ENCODE peak calls at places on chromosomes 2 and 18, in seven cellular contexts. P is colonic mucosa, H is brain microvascular endothelial cell, R is tibial artery, I is cardiac muscle cell, L is mammary epithelial cell, J is fibroblast of lung. V is an unnamed sample. For H3K27me3 and H3K36me3, the result is how much of the 10 kb centered on the place peaks cover.

GRCh38 chr2:39780825-39781600 is 2.0 kb upstream of the THUMPD2 start:
- DNase-seq in L (no peak), R (no peak), I (no peak), P (no peak), J (peak), H (no peak), V (no peak)

GRCh38 chr2:177754476-177754873 is 318.1 kb downstream of the PDE11A start:
- DNase-seq in R (no peak), H (no peak), P (no peak), I (peak), L (no peak), J (no peak), V (no peak)

GRCh38 chr2:118224144-118224887 is 136.0 kb downstream of the INSIG2 start:
- DNase-seq in R (no peak), H (no peak), P (peak), L (no peak), I (peak), J (peak), V (no peak)

GRCh38 chr18:57234346-57234745 is 87.5 kb downstream of the BOD1L2 start:
- DNase-seq in P (no peak), L (no peak), R (no peak), I (no peak), J (no peak), H (no peak), V (no peak)

GRCh38 chr2:192377174-192377573 is 182.4 kb upstream of the TMEFF2 start:
- DNase-seq in I (no peak), R (no peak), H (no peak), J (no peak), L (no peak), P (no peak), V (no peak)

GRCh38 chr2:74181739-74182138 is 3.1 kb upstream of the MOB1A start:
- DNase-seq in L (no peak), J (no peak), R (no peak), I (no peak), H (no peak), P (no peak), V (no peak)

GRCh38 chr2:177551989-177552413 is 159.4 kb downstream of the AGPS start:
- DNase-seq in I (peak), L (no peak), J (peak), P (peak), H (no peak), R (peak), V (no peak)

GRCh38 chr2:107392241-107392704 is 434.4 kb upstream of the RGPD4 start:
- DNase-seq in R (no peak), L (no peak), J (no peak), H (no peak), I (no peak), P (no peak), V (no peak)

GRCh38 chr2:176415946-176416499 is 146.8 kb downstream of the MTX2 start:
- DNase-seq in H (no peak), I (no peak), L (no peak), J (no peak), P (no peak), R (no peak), V (no peak)

GRCh38 chr18:75247601-75248421 is 37.2 kb downstream of the TSHZ1 start:
- DNase-seq in L (peak), P (no peak), I (no peak), J (peak), R (no peak), H (peak), V (peak)

GRCh38 chr2:112661656-112662305 is 16.0 kb downstream of the SLC20A1 start:
- DNase-seq in L (no peak), J (no peak), P (no peak), H (no peak), R (no peak), I (no peak), V (peak)

GRCh38 chr18:60649107-60649506 is 276.5 kb upstream of the MC4R start:
- DNase-seq in P (no peak), L (no peak), H (no peak), R (no peak), J (no peak), I (no peak), V (no peak)

GRCh38 chr2:108193251-108193650 is 46.5 kb upstream of the SULT1C3 start:
- DNase-seq in I (no peak), J (peak), L (no peak), R (no peak), P (no peak), H (no peak), V (peak)

GRCh38 chr2:75064691-75065396 is 106.4 kb downstream of the POLE4 start:
- DNase-seq in R (no peak), H (peak), L (peak), I (peak), P (peak), J (peak), V (peak)

GRCh38 chr2:109365131-109365530 is 236.1 kb downstream of the SH3RF3 start:
- DNase-seq in R (no peak), P (peak), I (no peak), J (no peak), L (no peak), H (no peak), V (no peak)

GRCh38 chr18:51643483-51643882 is 446.0 kb upstream of the MEX3C start:
- DNase-seq in P (no peak), I (no peak), L (no peak), J (no peak), H (no peak), R (no peak), V (no peak)

DNA sequence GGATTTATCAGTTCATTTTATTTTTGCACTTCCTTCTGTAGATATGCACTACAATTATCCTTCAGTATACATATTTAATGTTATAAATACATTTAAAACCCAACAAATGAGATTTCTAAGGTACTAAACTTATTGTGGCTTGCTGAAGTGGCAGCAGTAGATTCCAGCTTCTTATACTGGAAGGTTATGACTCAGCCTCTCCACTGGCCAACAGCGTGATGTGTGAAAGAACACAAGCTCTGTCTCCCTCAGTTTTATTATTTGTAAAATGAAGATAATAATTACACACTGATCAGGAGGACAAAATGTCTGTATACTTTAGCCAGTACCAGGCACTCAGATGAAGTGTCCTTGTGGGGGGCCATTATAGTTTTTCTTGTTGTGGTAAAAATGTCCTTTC is 1147.1 kb downstream of the CNTNAP5 start:
- DNase-seq in R (no peak), L (no peak), J (peak), H (no peak), P (no peak), I (no peak), V (peak)
- H3K27me3 ChIP-seq in R (under half), L (under half), J (under half), H (under half), P (under half), I (under half), V (under half)

DNA sequence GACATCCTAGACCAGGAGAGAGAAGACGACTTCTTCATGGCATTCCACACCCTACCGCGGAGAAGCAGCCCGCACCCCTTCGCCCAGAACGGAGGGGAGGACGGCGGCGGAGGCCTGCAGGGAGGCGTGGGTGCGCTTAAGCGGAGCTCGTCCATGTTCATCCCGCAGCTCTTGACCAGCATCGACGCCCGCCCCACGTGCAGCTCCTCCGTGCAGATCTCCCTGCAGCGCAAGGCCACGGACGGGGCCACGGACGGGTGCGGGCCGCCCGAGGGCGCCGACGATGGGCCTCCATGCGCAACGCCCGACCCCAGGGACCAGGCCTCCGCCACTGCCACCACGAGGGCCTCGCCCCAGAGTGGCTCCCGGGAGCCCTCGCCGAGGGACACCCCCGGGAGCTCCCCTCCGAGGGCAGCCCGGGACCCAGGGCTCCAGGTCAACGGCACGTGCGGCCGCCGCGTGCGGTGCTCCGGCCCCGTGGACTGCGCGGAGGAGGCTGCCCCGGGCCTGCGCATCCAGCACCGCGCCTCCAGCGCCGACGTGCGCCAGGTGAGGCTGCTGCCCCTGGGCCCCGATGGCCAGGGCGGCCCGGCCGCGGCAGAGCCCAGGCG is 211.8 kb downstream of the NEDD4L start:
- DNase-seq in R (no peak), P (no peak), H (no peak), L (no peak), I (no peak), J (no peak), V (no peak)
- H3K4me3 ChIP-seq in R (no peak), P (no peak), H (no peak), L (no peak), I (no peak), J (no peak), V (no peak)

GRCh38 chr2:63012541-63012940 is 38.1 kb upstream of the OTX1 start:
- DNase-seq in J (peak), P (no peak), L (no peak), H (no peak), I (no peak), R (no peak), V (no peak)

GRCh38 chr2:63009490-63009889 is 41.1 kb upstream of the OTX1 start:
- DNase-seq in I (no peak), R (no peak), L (no peak), P (no peak), J (no peak), H (no peak), V (no peak)

GRCh38 chr2:63015389-63015788 is 35.2 kb upstream of the OTX1 start:
- DNase-seq in J (no peak), L (no peak), I (no peak), H (no peak), R (no peak), P (no peak), V (no peak)

GRCh38 chr2:63008838-63009237 is 41.8 kb upstream of the OTX1 start:
- DNase-seq in P (no peak), L (no peak), J (no peak), H (no peak), R (no peak), I (no peak), V (no peak)

DNA sequence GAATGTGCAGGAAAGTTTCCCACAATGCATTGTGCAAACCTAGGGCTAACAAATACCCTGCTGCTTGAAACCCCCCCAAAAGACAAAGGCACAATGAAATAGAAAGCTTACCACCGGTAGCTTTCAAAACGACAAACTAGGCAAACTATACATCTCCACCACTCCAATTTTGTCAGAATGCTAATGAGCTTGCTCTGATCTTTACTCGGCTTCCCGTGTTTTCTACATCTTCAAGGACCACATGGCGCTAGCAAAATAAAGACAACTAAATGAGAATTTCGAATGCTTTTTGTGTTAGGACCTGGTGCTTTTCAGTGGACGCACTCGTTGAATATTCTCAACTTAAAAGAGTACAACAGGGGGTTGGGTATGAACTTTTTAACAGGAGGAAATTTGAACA is 37.2 kb upstream of the OTX1 start:
- DNase-seq in L (no peak), P (no peak), I (no peak), H (no peak), J (no peak), R (no peak), V (no peak)
- H3K36me3 ChIP-seq in L (under half), P (under half), I (under half), H (under half), J (under half), R (under half), V (under half)

GRCh38 chr2:26649992-26650712 is 9.0 kb upstream of the CIB4 start:
- DNase-seq in P (no peak), I (no peak), R (peak), L (no peak), J (no peak), H (no peak), V (no peak)

GRCh38 chr2:26646986-26647672 is 6.0 kb upstream of the CIB4 start:
- DNase-seq in H (no peak), L (no peak), P (no peak), J (no peak), R (peak), I (no peak), V (no peak)

GRCh38 chr2:26648516-26648915 is 7.3 kb upstream of the CIB4 start:
- DNase-seq in H (no peak), J (no peak), I (no peak), P (no peak), R (peak), L (no peak), V (no peak)

GRCh38 chr2:26649322-26649721 is 8.2 kb upstream of the CIB4 start:
- DNase-seq in H (no peak), R (peak), J (no peak), I (no peak), L (no peak), P (no peak), V (no peak)

GRCh38 chr2:26647981-26648380 is 6.8 kb upstream of the CIB4 start:
- DNase-seq in I (no peak), H (no peak), L (no peak), P (no peak), R (peak), J (no peak), V (no peak)
- H3K27me3 ChIP-seq in I (under half), H (under half), L (under half), P (under half), R (under half), J (under half), V (under half)

GRCh38 chr2:217978536-217979150 is 24.2 kb downstream of the TNS1 start:
- DNase-seq in P (no peak), H (no peak), J (peak), I (peak), L (no peak), R (peak), V (no peak)
- H3K4me3 ChIP-seq in P (peak), H (peak), J (no peak), I (peak), L (peak), R (peak), V (peak)

DNA sequence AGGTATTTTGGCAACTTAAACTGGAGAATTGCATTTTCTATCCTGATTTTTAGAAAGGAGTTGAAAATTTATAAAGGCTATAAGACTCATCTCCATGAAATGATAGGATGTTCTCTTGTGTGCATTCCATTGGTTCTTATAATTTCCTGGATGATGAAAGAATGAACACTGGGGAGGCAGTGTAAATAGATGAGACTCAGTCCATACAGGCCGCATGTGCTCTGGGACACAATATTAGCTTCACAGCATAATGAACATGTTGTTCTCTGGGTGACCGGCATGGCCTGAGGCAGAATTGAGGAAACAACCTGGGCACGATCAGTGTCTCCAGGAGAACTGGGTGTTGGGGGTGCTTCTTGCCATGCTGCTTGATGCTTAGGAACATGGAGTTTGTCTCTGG is 38.8 kb downstream of the AOX1 start:
- DNase-seq in I (no peak), L (peak), J (peak), R (no peak), H (peak), P (no peak), V (peak)
- H3K36me3 ChIP-seq in I (under half), L (under half), J (under half), R (under half), H (under half), P (under half), V (under half)

V was measured in bronchial epithelial cell.